ENCODE peak calls at places on chromosomes 6 and 20, in eight cellular contexts. F is activated CD4-positive, alpha-beta T cell treated with anti-CD3 and anti-CD28 coated beads, Interleukin-2, amount 10 ng/mL, durations not matched to agents 7 days and 5 days; G is stimulated activated CD4-positive, alpha-beta T cell treated with anti-CD3 and anti-CD28 coated beads, Interleukin-4, amount 100 ng/mL, for 48 hours; P is NCI-H1092; Q is mesothelial cell of epicardium; L is caudate nucleus; O is CD8-positive, alpha-beta T cell; T is amniotic stem cell. J is an unnamed sample.

GRCh38 chr6:6614096-6614964 is 25.8 kb downstream of the LY86 start:
- DNase-seq in P (no peak), F (peak), T (no peak), L (no peak), O (peak), G (no peak), Q (no peak), J (no peak)

GRCh38 chr20:58349586-58349985 is 39.4 kb upstream of the VAPB start:
- DNase-seq in T (peak), F (no peak), P (no peak), Q (no peak), L (no peak), O (no peak), G (no peak), J (no peak)

GRCh38 chr6:38634518-38634917 is 5.2 kb downstream of the BTBD9 start:
- DNase-seq in P (no peak), L (no peak), G (no peak), T (no peak), O (no peak), Q (no peak), F (no peak), J (no peak)

GRCh38 chr20:45589725-45590124 is 10.6 kb upstream of the WFDC8 start:
- DNase-seq in P (no peak), G (no peak), O (no peak), T (no peak), Q (no peak), L (no peak), F (no peak), J (no peak)

GRCh38 chr20:57928181-57928967 is 218.6 kb upstream of the PMEPA1 start:
- DNase-seq in Q (no peak), T (peak), L (no peak), G (no peak), P (no peak), O (no peak), F (no peak), J (no peak)

GRCh38 chr20:478949-479429 is 16.7 kb upstream of the TBC1D20 start:
- DNase-seq in F (peak), L (no peak), O (no peak), T (peak), Q (no peak), G (no peak), P (peak), J (peak)

GRCh38 chr6:76264466-76264865 is 192.0 kb upstream of the IMPG1 start:
- DNase-seq in G (no peak), O (no peak), P (no peak), F (no peak), T (no peak), Q (no peak), L (no peak), J (no peak)

GRCh38 chr6:1296542-1296941 is 15.4 kb upstream of the FOXQ1 start:
- DNase-seq in F (no peak), O (no peak), T (no peak), G (no peak), P (no peak), Q (no peak), L (no peak), J (no peak)

GRCh38 chr6:52731719-52732118 is 31.6 kb downstream of the GSTA2 start:
- DNase-seq in L (no peak), P (no peak), T (no peak), G (no peak), O (no peak), F (no peak), Q (no peak), J (no peak)

GRCh38 chr6:37554480-37554819 is 54.8 kb upstream of the CCDC167 start:
- DNase-seq in P (no peak), L (no peak), O (no peak), T (no peak), Q (no peak), G (no peak), F (no peak), J (no peak)

GRCh38 chr6:27205375-27206278 is 41.9 kb upstream of the PRSS16 start:
- DNase-seq in O (no peak), Q (no peak), T (no peak), G (no peak), L (no peak), F (peak), P (no peak), J (no peak)

GRCh38 chr6:168828800-168829199 is 387.8 kb downstream of the SMOC2 start:
- DNase-seq in O (no peak), P (no peak), L (no peak), F (no peak), T (no peak), Q (no peak), G (no peak), J (no peak)

GRCh38 chr20:10978019-10978702 is 304.4 kb upstream of the JAG1 start:
- DNase-seq in L (no peak), O (no peak), T (no peak), G (no peak), F (no peak), Q (no peak), P (no peak), J (no peak)

GRCh38 chr6:39793528-39793927 is 1.4 kb downstream of the DAAM2 start:
- DNase-seq in O (no peak), Q (no peak), T (no peak), P (no peak), G (no peak), F (no peak), L (no peak), J (no peak)

GRCh38 chr20:37276494-37277252 is 12.8 kb upstream of the MANBAL start:
- DNase-seq in P (peak), T (peak), Q (no peak), L (no peak), G (no peak), F (no peak), O (no peak), J (peak)

GRCh38 chr6:106825156-106825555 is 149.4 kb downstream of the CD24 start:
- DNase-seq in L (no peak), O (no peak), G (no peak), F (no peak), P (no peak), Q (no peak), T (no peak), J (no peak)

GRCh38 chr20:63556873-63557478 is 3.0 kb downstream of the FNDC11 start:
- DNase-seq in P (no peak), L (no peak), T (no peak), G (no peak), F (no peak), Q (no peak), O (no peak), J (no peak)